ENCODE peak calls at places on chromosomes 5 and 9, in four cellular contexts. E is right lobe of liver, P is left ventricle myocardium inferior, U is stomach. H is an unnamed sample. For H3K4me1, the result is how much of the 10 kb centered on the place peaks cover.

GRCh38 chr5:111743993-111744392 is 13.0 kb downstream of the NREP start:
- DNase-seq in E (no peak), P (no peak), U (no peak), H (no peak)

GRCh38 chr5:141654298-141654697 is 3.1 kb upstream of the FCHSD1 start:
- DNase-seq in E (no peak), P (no peak), U (no peak), H (no peak)

GRCh38 chr5:59466271-59466670 is 427.3 kb downstream of the PDE4D start:
- DNase-seq in E (no peak), P (no peak), U (no peak), H (no peak)

GRCh38 chr5:58759745-58760144 is 176.9 kb downstream of the RAB3C start:
- DNase-seq in E (no peak), P (no peak), U (no peak), H (no peak)

GRCh38 chr5:99169309-99169708 is 240.5 kb upstream of the CHD1 start:
- DNase-seq in E (no peak), P (no peak), U (no peak), H (no peak)

GRCh38 chr5:123709422-123709821 is 197.4 kb downstream of the CSNK1G3 start:
- DNase-seq in E (no peak), P (no peak), U (no peak), H (no peak)

GRCh38 chr9:117448066-117448465 is 33.2 kb upstream of the ASTN2 start:
- DNase-seq in E (no peak), P (no peak), U (no peak), H (no peak)

GRCh38 chr5:122295138-122295537 is 16.9 kb upstream of the SNCAIP start:
- DNase-seq in E (no peak), P (no peak), U (no peak), H (no peak)

GRCh38 chr5:150544606-150545219 is 36.8 kb downstream of the NDST1 start:
- DNase-seq in E (peak), P (peak), U (peak), H (peak)

GRCh38 chr5:138949223-138949574 is 74.1 kb upstream of the LRRTM2 start:
- DNase-seq in E (no peak), P (no peak), U (no peak), H (no peak)

GRCh38 chr5:21810737-21811316 is 1042.3 kb downstream of the CDH12 start:
- DNase-seq in E (no peak), P (no peak), U (no peak), H (no peak)

GRCh38 chr9:34343090-34343489 is 13.7 kb downstream of the NUDT2 start:
- DNase-seq in E (peak), P (peak), U (peak), H (peak)

GRCh38 chr9:123373941-123374340 is 17.9 kb downstream of the CRB2 start:
- DNase-seq in E (no peak), P (no peak), U (no peak), H (no peak)

GRCh38 chr5:150279618-150280017 is 10.0 kb downstream of the CAMK2A start:
- DNase-seq in E (no peak), P (no peak), U (no peak), H (no peak)

GRCh38 chr5:176608937-176609723 is 826 bp downstream of the GPRIN1 start:
- DNase-seq in E (no peak), P (no peak), U (no peak), H (no peak)

GRCh38 chr5:9439651-9440292 is 106.1 kb downstream of the SEMA5A start:
- DNase-seq in E (no peak), P (no peak), U (no peak), H (no peak)

GRCh38 chr5:159737263-159737662 is 179.0 kb upstream of the ADRA1B start:
- DNase-seq in E (no peak), P (no peak), U (no peak), H (no peak)

GRCh38 chr5:159736844-159737243 is 179.4 kb upstream of the ADRA1B start:
- DNase-seq in E (no peak), P (no peak), U (no peak), H (no peak)

GRCh38 chr5:159734366-159734765 is 181.9 kb upstream of the ADRA1B start:
- DNase-seq in E (no peak), P (no peak), U (no peak), H (no peak)

GRCh38 chr5:159735749-159736660 is 180.3 kb upstream of the ADRA1B start:
- DNase-seq in E (no peak), P (no peak), U (no peak), H (no peak)

GRCh38 chr5:159735036-159735435 is 181.2 kb upstream of the ADRA1B start:
- DNase-seq in E (no peak), P (no peak), U (no peak), H (no peak)
- H3K4me1 ChIP-seq in E (under half), P (under half), U (under half), H (under half)

GRCh38 chr9:35910613-35911488 is 1.6 kb downstream of the SPAAR start:
- DNase-seq in E (peak), P (peak), U (peak), H (no peak)
- H3K27ac ChIP-seq in E (no peak), P (peak), U (peak), H (peak)

DNA sequence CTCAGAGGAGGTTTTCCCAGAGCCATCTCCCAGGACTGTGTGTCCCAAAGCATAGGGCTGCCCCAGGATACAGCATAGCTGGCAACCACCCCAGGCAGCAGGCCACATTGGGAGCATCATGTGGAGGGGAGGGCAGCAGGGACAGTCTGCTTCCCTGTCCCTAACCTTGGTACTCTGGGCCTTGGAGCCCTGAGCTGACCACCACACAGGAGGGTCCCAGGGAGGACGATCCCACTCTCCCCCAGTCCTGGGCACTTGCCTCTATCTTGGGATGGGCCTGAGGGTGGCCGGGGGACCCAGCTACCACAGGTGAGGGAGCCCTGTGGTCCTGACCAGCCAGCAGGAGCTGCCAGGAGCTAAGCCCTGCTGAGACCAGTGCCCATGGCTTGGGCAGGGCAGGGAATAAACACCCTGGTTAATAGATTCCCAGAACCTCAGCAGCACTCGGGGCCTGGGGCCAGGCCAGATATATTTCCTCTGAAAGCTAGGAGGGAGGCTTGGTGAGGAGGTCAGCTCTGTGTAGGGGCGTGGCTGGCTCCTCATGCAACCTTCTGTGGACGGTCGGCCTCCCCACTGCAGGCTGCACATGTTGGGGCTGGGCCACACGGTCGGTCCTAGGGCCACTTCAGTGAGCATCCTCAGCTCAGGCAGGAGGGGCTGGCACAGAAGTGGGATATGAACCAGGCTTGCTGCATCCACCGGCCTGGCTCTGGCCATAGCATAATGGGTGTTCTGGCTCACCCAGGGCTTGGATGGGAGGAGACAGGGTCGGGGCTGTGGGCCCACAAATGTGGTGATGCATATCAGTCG is 4.2 kb downstream of the NINJ1 start:
- DNase-seq in E (no peak), P (peak), U (no peak), H (peak)
- H3K4me1 ChIP-seq in E (under half), P (half or more), U (half or more), H (half or more)

DNA sequence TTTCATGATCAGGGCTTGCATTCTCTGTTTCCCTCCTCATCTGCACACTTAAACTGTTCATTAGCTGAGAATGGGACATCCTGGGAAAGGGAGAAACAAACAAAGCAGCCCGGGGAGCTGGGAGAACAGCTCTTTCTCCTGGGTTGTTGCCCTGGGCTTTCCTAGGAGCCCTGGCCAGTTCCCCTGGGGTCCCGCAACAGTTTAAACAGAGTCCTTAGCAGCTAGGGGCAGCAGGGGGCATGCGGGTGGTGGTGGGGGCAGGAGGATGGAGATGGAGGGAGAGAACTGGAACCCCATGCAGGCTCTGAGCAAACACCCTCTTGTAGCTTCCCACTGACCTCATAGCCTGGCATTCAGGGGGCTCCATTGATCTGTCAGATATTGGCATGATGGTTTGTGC is 209.1 kb upstream of the TBCA start:
- DNase-seq in E (no peak), P (no peak), U (no peak), H (no peak)
- H3K27ac ChIP-seq in E (no peak), P (no peak), U (no peak), H (no peak)

GRCh38 chr5:115843444-115844130 is 1.9 kb downstream of the AP3S1 start:
- DNase-seq in E (no peak), P (no peak), U (no peak), H (no peak)
- H3K4me1 ChIP-seq in E (under half), P (half or more), U (half or more), H (under half)

GRCh38 chr9:135888126-135888765 is 19.1 kb downstream of the CAMSAP1 start:
- DNase-seq in E (no peak), P (no peak), U (peak), H (no peak)

GRCh38 chr9:135887585-135888050 is 19.7 kb downstream of the CAMSAP1 start:
- DNase-seq in E (no peak), P (no peak), U (peak), H (no peak)

GRCh38 chr9:135886147-135886981 is 21.0 kb downstream of the CAMSAP1 start:
- DNase-seq in E (no peak), P (no peak), U (peak), H (no peak)

GRCh38 chr9:135885100-135885853 is 22.1 kb downstream of the CAMSAP1 start:
- DNase-seq in E (no peak), P (no peak), U (peak), H (no peak)

GRCh38 chr9:135887021-135887507 is 20.3 kb downstream of the CAMSAP1 start:
- DNase-seq in E (no peak), P (peak), U (peak), H (peak)
- H3K27ac ChIP-seq in E (no peak), P (peak), U (no peak), H (peak)